ENCODE peak calls at places on chromosome 19, in five cellular contexts. V is effector CD4-positive, alpha-beta T cell; A is left lung; B is pancreas; O is activated T-helper 1 cell treated with anti-CD3 and anti-CD28 coated beads, Interleukin-12 subunit alpha, Interleukin-12 subunit beta, Interleukin-2, Interleukin-4 antibody, amounts not matched to agents 30 ng/mL and 10 ng/mL and 1 ng/mL, durations not matched to agents 14 hours and 24 hours and 36 hours. R is an unnamed sample.

GRCh38 chr19:9295411-9295849 is 14.2 kb downstream of the ZNF699 start:
- DNase-seq in V (no peak), A (no peak), B (no peak), O (no peak), R (no peak)

GRCh38 chr19:18479964-18480723 is 41.7 kb downstream of the ELL start:
- DNase-seq in V (no peak), A (peak), B (no peak), O (no peak), R (no peak)

GRCh38 chr19:3599776-3600183 is 6.9 kb downstream of the TBXA2R start:
- DNase-seq in V (no peak), A (no peak), B (no peak), O (no peak), R (no peak)

GRCh38 chr19:48962029-48962848 is 2.9 kb upstream of the FTL start:
- DNase-seq in V (no peak), A (peak), B (no peak), O (no peak), R (no peak)

GRCh38 chr19:41551212-41551610 is 24.8 kb upstream of the CEACAM21 start:
- DNase-seq in V (no peak), A (no peak), B (no peak), O (no peak), R (no peak)

GRCh38 chr19:49309087-49309486 is 15.9 kb downstream of the SLC6A16 start:
- DNase-seq in V (no peak), A (no peak), B (no peak), O (no peak), R (no peak)

GRCh38 chr19:44893704-44894103 is 2.6 kb downstream of the TOMM40 start:
- DNase-seq in V (no peak), A (no peak), B (no peak), O (no peak), R (no peak)

GRCh38 chr19:35383536-35383935 is 12.7 kb downstream of the GPR42 start:
- DNase-seq in V (no peak), A (no peak), B (no peak), O (no peak), R (no peak)

GRCh38 chr19:19385900-19386339 is 19.6 kb upstream of the GATAD2A start:
- DNase-seq in V (peak), A (peak), B (no peak), O (no peak), R (no peak)

GRCh38 chr19:39139305-39140194 is 14.0 kb downstream of the PAK4 start:
- DNase-seq in V (no peak), A (no peak), B (no peak), O (no peak), R (no peak)

GRCh38 chr19:37936166-37936565 is 29.2 kb downstream of the SIPA1L3 start:
- DNase-seq in V (no peak), A (peak), B (peak), O (no peak), R (no peak)

GRCh38 chr19:46180701-46181385 is 32.8 kb downstream of the IGFL2 start:
- DNase-seq in V (no peak), A (no peak), B (no peak), O (no peak), R (no peak)

GRCh38 chr19:50779504-50780457 is 9.5 kb downstream of the GPR32 start:
- DNase-seq in V (no peak), A (no peak), B (no peak), O (no peak), R (peak)

GRCh38 chr19:18683955-18684641 is 618 bp downstream of the CRTC1 start:
- DNase-seq in V (no peak), A (no peak), B (no peak), O (no peak), R (no peak)

GRCh38 chr19:38842439-38843174 is 7.2 kb downstream of the HNRNPL start:
- DNase-seq in V (peak), A (no peak), B (no peak), O (peak), R (no peak)

GRCh38 chr19:10961073-10961762 is 388 bp downstream of the SMARCA4 start:
- DNase-seq in V (no peak), A (no peak), B (no peak), O (peak), R (no peak)

GRCh38 chr19:6739390-6739883 is at the start of gene TRIP10:
- DNase-seq in V (peak), A (peak), B (peak), O (peak), R (peak)

GRCh38 chr19:664913-665443 is 2.0 kb upstream of the RNF126 start:
- DNase-seq in V (peak), A (peak), B (peak), O (peak), R (peak)

GRCh38 chr19:12603714-12604113 is 6.9 kb downstream of the ZNF490 start:
- DNase-seq in V (peak), A (no peak), B (no peak), O (peak), R (no peak)

GRCh38 chr19:5152767-5153532 is 184.0 kb downstream of the KDM4B start:
- DNase-seq in V (no peak), A (no peak), B (peak), O (no peak), R (no peak)

GRCh38 chr19:54439174-54439851 is 9.7 kb upstream of the LENG8 start:
- DNase-seq in V (no peak), A (no peak), B (peak), O (no peak), R (peak)

GRCh38 chr19:49415102-49415809 is 8.0 kb downstream of the PTH2 start:
- DNase-seq in V (no peak), A (no peak), B (no peak), O (no peak), R (no peak)

GRCh38 chr19:1690570-1691307 is 38.3 kb upstream of the TCF3 start:
- DNase-seq in V (peak), A (no peak), B (peak), O (peak), R (peak)

GRCh38 chr19:10290876-10291553 is 1.3 kb downstream of the ICAM5 start:
- DNase-seq in V (peak), A (peak), B (peak), O (peak), R (no peak)

GRCh38 chr19:38376576-38376975 is 2.2 kb downstream of the PSMD8 start:
- DNase-seq in V (no peak), A (no peak), B (no peak), O (no peak), R (no peak)

GRCh38 chr19:8631425-8631819 is 989 bp downstream of the NFILZ start:
- DNase-seq in V (no peak), A (peak), B (peak), O (no peak), R (no peak)

GRCh38 chr19:51694318-51695085 is 1.4 kb downstream of the SPACA6 start:
- DNase-seq in V (no peak), A (no peak), B (no peak), O (no peak), R (no peak)

GRCh38 chr19:16876904-16877361 is 11.9 kb upstream of the F2RL3 start:
- DNase-seq in V (no peak), A (no peak), B (no peak), O (no peak), R (no peak)

GRCh38 chr19:38841787-38842438 is 7.9 kb downstream of the HNRNPL start:
- DNase-seq in V (peak), A (no peak), B (no peak), O (no peak), R (no peak)

R was measured in NCI-H2227 treated with DMSO at 0.1 percent for 48 hours.